ENCODE peak calls at places on chromosomes 4 and X, in eight cellular contexts. N is activated CD4-positive, alpha-beta memory T cell treated with anti-CD3 and anti-CD28 coated beads for 36 hours; L is activated T-helper 1 cell treated with anti-CD3 and anti-CD28 coated beads, Interleukin-2, amount 50 U/mL, for 16 hours; F is NB4; D is endothelial cell; O is activated CD4-positive, CD25-positive, alpha-beta regulatory T cell; C is AG04450; V is upper lobe of left lung. Q is an unnamed sample.
A peak's percentile ranks its signal among the peaks of the same experiment; 100 is the strongest.

GRCh38 chr4:157012781-157013180 is 41.2 kb upstream of the PDGFC start:
- DNase-seq in F (no peak), C (no peak), L (no peak), N (no peak), V (no peak), D (no peak), O (no peak), Q (no peak)

GRCh38 chrX:11792461-11793421 is 34.7 kb downstream of the MSL3 start:
- DNase-seq in N (peak; percentile 81), L (peak; percentile 29), V (peak; percentile 46), F (no peak), O (peak; percentile 4), D (no peak), C (no peak), Q (no peak)

GRCh38 chrX:11143931-11144678 is 33.0 kb downstream of the HCCS start:
- DNase-seq in C (peak; percentile 53), D (peak; percentile 57), V (peak; percentile 49), O (no peak), L (peak; percentile 17), N (peak; percentile 36), F (peak; percentile 70), Q (peak; percentile 69)

GRCh38 chrX:18565727-18566126 is 106.2 kb downstream of the RS1 start:
- DNase-seq in D (no peak), L (no peak), O (no peak), F (no peak), V (no peak), N (no peak), C (no peak), Q (no peak)

GRCh38 chrX:44891642-44892041 is 18.7 kb downstream of the KDM6A start:
- DNase-seq in L (no peak), N (no peak), O (no peak), D (no peak), V (no peak), C (no peak), F (no peak), Q (no peak)

GRCh38 chr4:24488399-24489164 is 95.8 kb downstream of the DHX15 start:
- DNase-seq in C (no peak), L (no peak), F (peak; percentile 74), V (peak; percentile 69), O (peak; percentile 29), N (peak; percentile 77), D (peak; percentile 87), Q (peak; percentile 59)

GRCh38 chr4:125538670-125539069 is 223.9 kb downstream of the FAT4 start:
- DNase-seq in C (no peak), L (no peak), O (no peak), F (no peak), D (no peak), N (no peak), V (no peak), Q (no peak)

GRCh38 chr4:86011117-86011516 is 348.7 kb downstream of the MAPK10 start:
- DNase-seq in D (no peak), V (no peak), N (no peak), O (no peak), F (no peak), L (no peak), C (peak; percentile 8), Q (no peak)

GRCh38 chr4:20847124-20847747 is 147.0 kb downstream of the PACRGL start:
- DNase-seq in V (no peak), C (no peak), F (no peak), L (no peak), D (no peak), O (no peak), N (no peak), Q (no peak)

GRCh38 chr4:4461850-4462249 is 74.9 kb downstream of the NSG1 start:
- DNase-seq in F (no peak), L (peak; percentile 1), N (peak; percentile 80), C (no peak), O (no peak), D (no peak), V (peak; percentile 23), Q (no peak)

GRCh38 chr4:53601251-53601764 is 10.0 kb upstream of the LNX1 start:
- DNase-seq in O (no peak), N (no peak), D (peak; percentile 24), F (peak; percentile 69), C (no peak), L (no peak), V (peak; percentile 23), Q (peak; percentile 7)

GRCh38 chrX:119762718-119763117 is 4.3 kb downstream of the SOWAHD start:
- DNase-seq in V (no peak), C (no peak), L (no peak), F (peak; percentile 53), O (no peak), N (no peak), D (no peak), Q (peak; percentile 61)

GRCh38 chr4:78749258-78749971 is 26.7 kb upstream of the BMP2K start:
- DNase-seq in V (no peak), N (no peak), L (no peak), F (no peak), C (no peak), D (no peak), O (no peak), Q (no peak)

GRCh38 chr4:74431113-74431826 is 13.7 kb upstream of the AREG start:
- DNase-seq in N (no peak), D (no peak), L (no peak), F (peak; percentile 48), C (no peak), V (no peak), O (no peak), Q (no peak)

GRCh38 chr4:164779811-164780216 is 25.9 kb downstream of the SMIM31 start:
- DNase-seq in C (no peak), L (no peak), V (no peak), N (peak; percentile 21), O (no peak), D (peak; percentile 58), F (peak; percentile 47), Q (peak; percentile 41)

GRCh38 chr4:72397314-72397713 is 171.7 kb downstream of the ADAMTS3 start:
- DNase-seq in D (no peak), L (no peak), C (no peak), O (no peak), N (no peak), V (peak; percentile 37), F (no peak), Q (no peak)

GRCh38 chr4:173821851-173822250 is 291.8 kb upstream of the HAND2 start:
- DNase-seq in D (no peak), V (no peak), O (no peak), C (no peak), F (no peak), L (no peak), N (no peak), Q (no peak)

Q was measured in ACHN.